ENCODE peak calls at places on chromosomes 5 and 9, in ten cellular contexts. One of them, this sample, is unnamed.

GRCh38 chr5:148858547-148858946 is 32.1 kb downstream of the ADRB2 start:
- DNase-seq in neuronal stem cell: no peak
- DNase-seq in GM23338: no peak
- DNase-seq in NK-92 treated with Interleukin-12 subunit alpha and Interleukin-12 subunit beta, amount 100 ng/mL, for 24 hours: no peak
- DNase-seq in mesendoderm: no peak
- DNase-seq in uterus: no peak
- DNase-seq in GM23248: peak; percentile 24
- DNase-seq in Right ventricle myocardium superior: no peak
- DNase-seq in small intestine: no peak
- DNase-seq in NCI-H2081: no peak
- DNase-seq in this sample: no peak

GRCh38 chr5:33067291-33067690 is 356.2 kb downstream of the NPR3 start:
- DNase-seq in neuronal stem cell: no peak
- DNase-seq in GM23338: no peak
- DNase-seq in NK-92 treated with Interleukin-12 subunit alpha and Interleukin-12 subunit beta, amount 100 ng/mL, for 24 hours: no peak
- DNase-seq in mesendoderm: no peak
- DNase-seq in uterus: no peak
- DNase-seq in GM23248: no peak
- DNase-seq in Right ventricle myocardium superior: no peak
- DNase-seq in small intestine: no peak
- DNase-seq in NCI-H2081: no peak
- DNase-seq in this sample: peak; percentile 47

GRCh38 chr5:123344819-123345426 is 78.3 kb downstream of the CEP120 start:
- DNase-seq in neuronal stem cell: peak; percentile 2
- DNase-seq in GM23338: peak; percentile 76
- DNase-seq in NK-92 treated with Interleukin-12 subunit alpha and Interleukin-12 subunit beta, amount 100 ng/mL, for 24 hours: no peak
- DNase-seq in mesendoderm: peak; percentile 51
- DNase-seq in uterus: no peak
- DNase-seq in GM23248: peak; percentile 78
- DNase-seq in Right ventricle myocardium superior: no peak
- DNase-seq in small intestine: peak; percentile 3
- DNase-seq in NCI-H2081: peak; percentile 32
- DNase-seq in this sample: peak; percentile 54

GRCh38 chr9:72154468-72155281 is 5.4 kb downstream of the GDA start:
- DNase-seq in neuronal stem cell: no peak
- DNase-seq in GM23338: no peak
- DNase-seq in NK-92 treated with Interleukin-12 subunit alpha and Interleukin-12 subunit beta, amount 100 ng/mL, for 24 hours: no peak
- DNase-seq in mesendoderm: no peak
- DNase-seq in uterus: no peak
- DNase-seq in GM23248: peak; percentile 5
- DNase-seq in Right ventricle myocardium superior: no peak
- DNase-seq in small intestine: peak; percentile 99
- DNase-seq in NCI-H2081: no peak
- DNase-seq in this sample: no peak

GRCh38 chr5:10081584-10081983 is 168.1 kb downstream of the ATPSCKMT start:
- DNase-seq in neuronal stem cell: no peak
- DNase-seq in GM23338: no peak
- DNase-seq in NK-92 treated with Interleukin-12 subunit alpha and Interleukin-12 subunit beta, amount 100 ng/mL, for 24 hours: no peak
- DNase-seq in mesendoderm: no peak
- DNase-seq in uterus: no peak
- DNase-seq in GM23248: no peak
- DNase-seq in Right ventricle myocardium superior: no peak
- DNase-seq in small intestine: no peak
- DNase-seq in NCI-H2081: no peak
- DNase-seq in this sample: no peak

GRCh38 chr9:88974641-88975040 is 16.6 kb upstream of the S1PR3 start:
- DNase-seq in neuronal stem cell: no peak
- DNase-seq in GM23338: no peak
- DNase-seq in NK-92 treated with Interleukin-12 subunit alpha and Interleukin-12 subunit beta, amount 100 ng/mL, for 24 hours: no peak
- DNase-seq in mesendoderm: no peak
- DNase-seq in uterus: no peak
- DNase-seq in GM23248: no peak
- DNase-seq in Right ventricle myocardium superior: no peak
- DNase-seq in small intestine: no peak
- DNase-seq in NCI-H2081: no peak
- DNase-seq in this sample: no peak

GRCh38 chr5:169350759-169351240 is 49.9 kb upstream of the SLIT3 start:
- DNase-seq in neuronal stem cell: no peak
- DNase-seq in GM23338: no peak
- DNase-seq in NK-92 treated with Interleukin-12 subunit alpha and Interleukin-12 subunit beta, amount 100 ng/mL, for 24 hours: no peak
- DNase-seq in mesendoderm: peak; percentile 82
- DNase-seq in uterus: no peak
- DNase-seq in GM23248: peak; percentile 100
- DNase-seq in Right ventricle myocardium superior: no peak
- DNase-seq in small intestine: no peak
- DNase-seq in NCI-H2081: no peak
- DNase-seq in this sample: peak; percentile 100

GRCh38 chr9:95055851-95056551 is 261.5 kb downstream of the FANCC start:
- DNase-seq in neuronal stem cell: no peak
- DNase-seq in GM23338: no peak
- DNase-seq in NK-92 treated with Interleukin-12 subunit alpha and Interleukin-12 subunit beta, amount 100 ng/mL, for 24 hours: no peak
- DNase-seq in mesendoderm: peak; percentile 68
- DNase-seq in uterus: no peak
- DNase-seq in GM23248: peak; percentile 79
- DNase-seq in Right ventricle myocardium superior: no peak
- DNase-seq in small intestine: no peak
- DNase-seq in NCI-H2081: peak; percentile 49
- DNase-seq in this sample: peak; percentile 44

GRCh38 chr9:32940740-32941139 is 60.7 kb downstream of the APTX start:
- DNase-seq in neuronal stem cell: no peak
- DNase-seq in GM23338: no peak
- DNase-seq in NK-92 treated with Interleukin-12 subunit alpha and Interleukin-12 subunit beta, amount 100 ng/mL, for 24 hours: no peak
- DNase-seq in mesendoderm: no peak
- DNase-seq in uterus: no peak
- DNase-seq in GM23248: peak; percentile 33
- DNase-seq in Right ventricle myocardium superior: no peak
- DNase-seq in small intestine: no peak
- DNase-seq in NCI-H2081: no peak
- DNase-seq in this sample: peak; percentile 8

GRCh38 chr5:3452622-3453021 is 143.0 kb upstream of the IRX1 start:
- DNase-seq in neuronal stem cell: no peak
- DNase-seq in GM23338: no peak
- DNase-seq in NK-92 treated with Interleukin-12 subunit alpha and Interleukin-12 subunit beta, amount 100 ng/mL, for 24 hours: no peak
- DNase-seq in mesendoderm: no peak
- DNase-seq in uterus: no peak
- DNase-seq in GM23248: no peak
- DNase-seq in Right ventricle myocardium superior: no peak
- DNase-seq in small intestine: no peak
- DNase-seq in NCI-H2081: no peak
- DNase-seq in this sample: no peak

GRCh38 chr9:19155106-19155999 is 28.1 kb upstream of the PLIN2 start:
- DNase-seq in neuronal stem cell: no peak
- DNase-seq in GM23338: no peak
- DNase-seq in NK-92 treated with Interleukin-12 subunit alpha and Interleukin-12 subunit beta, amount 100 ng/mL, for 24 hours: no peak
- DNase-seq in mesendoderm: no peak
- DNase-seq in uterus: no peak
- DNase-seq in GM23248: no peak
- DNase-seq in Right ventricle myocardium superior: no peak
- DNase-seq in small intestine: peak; percentile 51
- DNase-seq in NCI-H2081: no peak
- DNase-seq in this sample: no peak

GRCh38 chr9:133973791-133974630 is 18.1 kb downstream of the VAV2 start:
- DNase-seq in neuronal stem cell: no peak
- DNase-seq in GM23338: no peak
- DNase-seq in NK-92 treated with Interleukin-12 subunit alpha and Interleukin-12 subunit beta, amount 100 ng/mL, for 24 hours: no peak
- DNase-seq in mesendoderm: peak; percentile 38
- DNase-seq in uterus: no peak
- DNase-seq in GM23248: no peak
- DNase-seq in Right ventricle myocardium superior: no peak
- DNase-seq in small intestine: peak; percentile 96
- DNase-seq in NCI-H2081: no peak
- DNase-seq in this sample: no peak

GRCh38 chr5:119313876-119314605 is 41.8 kb upstream of the TNFAIP8 start:
- DNase-seq in neuronal stem cell: no peak
- DNase-seq in GM23338: no peak
- DNase-seq in NK-92 treated with Interleukin-12 subunit alpha and Interleukin-12 subunit beta, amount 100 ng/mL, for 24 hours: no peak
- DNase-seq in mesendoderm: peak; percentile 30
- DNase-seq in uterus: no peak
- DNase-seq in GM23248: no peak
- DNase-seq in Right ventricle myocardium superior: no peak
- DNase-seq in small intestine: no peak
- DNase-seq in NCI-H2081: no peak
- DNase-seq in this sample: no peak

GRCh38 chr9:91481971-91482370 is 58.3 kb upstream of the NFIL3 start:
- DNase-seq in neuronal stem cell: no peak
- DNase-seq in GM23338: no peak
- DNase-seq in NK-92 treated with Interleukin-12 subunit alpha and Interleukin-12 subunit beta, amount 100 ng/mL, for 24 hours: no peak
- DNase-seq in mesendoderm: no peak
- DNase-seq in uterus: no peak
- DNase-seq in GM23248: peak; percentile 28
- DNase-seq in Right ventricle myocardium superior: no peak
- DNase-seq in small intestine: no peak
- DNase-seq in NCI-H2081: no peak
- DNase-seq in this sample: no peak

GRCh38 chr9:69324549-69325401 is at the start of gene ENTREP1:
- DNase-seq in neuronal stem cell: peak; percentile 42
- DNase-seq in GM23338: peak; percentile 85
- DNase-seq in NK-92 treated with Interleukin-12 subunit alpha and Interleukin-12 subunit beta, amount 100 ng/mL, for 24 hours: no peak
- DNase-seq in mesendoderm: peak; percentile 83
- DNase-seq in uterus: peak; percentile 43
- DNase-seq in GM23248: peak; percentile 44
- DNase-seq in Right ventricle myocardium superior: peak; percentile 78
- DNase-seq in small intestine: peak; percentile 75
- DNase-seq in NCI-H2081: peak; percentile 50
- DNase-seq in this sample: peak; percentile 48

GRCh38 chr5:158302029-158302428 is 443.1 kb upstream of the CLINT1 start:
- DNase-seq in neuronal stem cell: no peak
- DNase-seq in GM23338: no peak
- DNase-seq in NK-92 treated with Interleukin-12 subunit alpha and Interleukin-12 subunit beta, amount 100 ng/mL, for 24 hours: no peak
- DNase-seq in mesendoderm: no peak
- DNase-seq in uterus: no peak
- DNase-seq in GM23248: no peak
- DNase-seq in Right ventricle myocardium superior: no peak
- DNase-seq in small intestine: no peak
- DNase-seq in NCI-H2081: no peak
- DNase-seq in this sample: no peak